ENCODE peak calls at places on chromosomes 3 and 15, in nine cellular contexts. One of them, this sample, is unnamed.

GRCh38 chr3:12187448-12188327 is 29.0 kb upstream of the TIMP4 start:
- DNase-seq in fibroblast of lung: peak
- DNase-seq in HT1080: peak
- DNase-seq in lower leg skin: no peak
- DNase-seq in foreskin fibroblast: no peak
- DNase-seq in heart right ventricle: no peak
- DNase-seq in CD8-positive, alpha-beta memory T cell: no peak
- DNase-seq in stimulated activated CD8-positive, alpha-beta memory T cell treated with anti-CD3 and anti-CD28 coated beads, Interleukin-12 subunit alpha, Interleukin-12 subunit beta, amount 100 ng/mL, for 4 hours: no peak
- DNase-seq in stimulated activated CD4-positive, alpha-beta T cell treated with anti-CD3 and anti-CD28 coated beads, TNF-alpha, amount 100 ng/mL, for 1 hour: no peak
- DNase-seq in this sample: no peak

GRCh38 chr3:9032236-9032777 is 69.0 kb upstream of the RAD18 start:
- DNase-seq in fibroblast of lung: no peak
- DNase-seq in HT1080: no peak
- DNase-seq in lower leg skin: no peak
- DNase-seq in foreskin fibroblast: no peak
- DNase-seq in heart right ventricle: no peak
- DNase-seq in CD8-positive, alpha-beta memory T cell: no peak
- DNase-seq in stimulated activated CD8-positive, alpha-beta memory T cell treated with anti-CD3 and anti-CD28 coated beads, Interleukin-12 subunit alpha, Interleukin-12 subunit beta, amount 100 ng/mL, for 4 hours: no peak
- DNase-seq in stimulated activated CD4-positive, alpha-beta T cell treated with anti-CD3 and anti-CD28 coated beads, TNF-alpha, amount 100 ng/mL, for 1 hour: no peak
- DNase-seq in this sample: no peak

GRCh38 chr3:133979553-133979952 is 50.2 kb downstream of the SLCO2A1 start:
- DNase-seq in fibroblast of lung: no peak
- DNase-seq in HT1080: no peak
- DNase-seq in lower leg skin: no peak
- DNase-seq in foreskin fibroblast: no peak
- DNase-seq in heart right ventricle: no peak
- DNase-seq in CD8-positive, alpha-beta memory T cell: no peak
- DNase-seq in stimulated activated CD8-positive, alpha-beta memory T cell treated with anti-CD3 and anti-CD28 coated beads, Interleukin-12 subunit alpha, Interleukin-12 subunit beta, amount 100 ng/mL, for 4 hours: no peak
- DNase-seq in stimulated activated CD4-positive, alpha-beta T cell treated with anti-CD3 and anti-CD28 coated beads, TNF-alpha, amount 100 ng/mL, for 1 hour: no peak
- DNase-seq in this sample: no peak

GRCh38 chr3:100183608-100184125 is 69.4 kb upstream of the FILIP1L start:
- DNase-seq in fibroblast of lung: no peak
- DNase-seq in HT1080: no peak
- DNase-seq in lower leg skin: no peak
- DNase-seq in foreskin fibroblast: no peak
- DNase-seq in heart right ventricle: no peak
- DNase-seq in CD8-positive, alpha-beta memory T cell: no peak
- DNase-seq in stimulated activated CD8-positive, alpha-beta memory T cell treated with anti-CD3 and anti-CD28 coated beads, Interleukin-12 subunit alpha, Interleukin-12 subunit beta, amount 100 ng/mL, for 4 hours: no peak
- DNase-seq in stimulated activated CD4-positive, alpha-beta T cell treated with anti-CD3 and anti-CD28 coated beads, TNF-alpha, amount 100 ng/mL, for 1 hour: no peak
- DNase-seq in this sample: no peak

GRCh38 chr15:92884813-92885461 is 15.2 kb upstream of the CHD2 start:
- DNase-seq in fibroblast of lung: no peak
- DNase-seq in HT1080: no peak
- DNase-seq in lower leg skin: no peak
- DNase-seq in foreskin fibroblast: no peak
- DNase-seq in heart right ventricle: no peak
- DNase-seq in CD8-positive, alpha-beta memory T cell: peak
- DNase-seq in stimulated activated CD8-positive, alpha-beta memory T cell treated with anti-CD3 and anti-CD28 coated beads, Interleukin-12 subunit alpha, Interleukin-12 subunit beta, amount 100 ng/mL, for 4 hours: no peak
- DNase-seq in stimulated activated CD4-positive, alpha-beta T cell treated with anti-CD3 and anti-CD28 coated beads, TNF-alpha, amount 100 ng/mL, for 1 hour: no peak
- DNase-seq in this sample: no peak

GRCh38 chr3:99394831-99395733 is 243.3 kb upstream of the COL8A1 start:
- DNase-seq in fibroblast of lung: peak
- DNase-seq in HT1080: peak
- DNase-seq in lower leg skin: no peak
- DNase-seq in foreskin fibroblast: peak
- DNase-seq in heart right ventricle: no peak
- DNase-seq in CD8-positive, alpha-beta memory T cell: no peak
- DNase-seq in stimulated activated CD8-positive, alpha-beta memory T cell treated with anti-CD3 and anti-CD28 coated beads, Interleukin-12 subunit alpha, Interleukin-12 subunit beta, amount 100 ng/mL, for 4 hours: no peak
- DNase-seq in stimulated activated CD4-positive, alpha-beta T cell treated with anti-CD3 and anti-CD28 coated beads, TNF-alpha, amount 100 ng/mL, for 1 hour: no peak
- DNase-seq in this sample: no peak

GRCh38 chr3:64158334-64158733 is 66.9 kb downstream of the PRICKLE2 start:
- DNase-seq in fibroblast of lung: peak
- DNase-seq in HT1080: peak
- DNase-seq in lower leg skin: no peak
- DNase-seq in foreskin fibroblast: no peak
- DNase-seq in heart right ventricle: no peak
- DNase-seq in CD8-positive, alpha-beta memory T cell: no peak
- DNase-seq in stimulated activated CD8-positive, alpha-beta memory T cell treated with anti-CD3 and anti-CD28 coated beads, Interleukin-12 subunit alpha, Interleukin-12 subunit beta, amount 100 ng/mL, for 4 hours: no peak
- DNase-seq in stimulated activated CD4-positive, alpha-beta T cell treated with anti-CD3 and anti-CD28 coated beads, TNF-alpha, amount 100 ng/mL, for 1 hour: no peak
- DNase-seq in this sample: no peak

GRCh38 chr3:14920536-14920935 is 26.8 kb upstream of the NR2C2 start:
- DNase-seq in fibroblast of lung: no peak
- DNase-seq in HT1080: no peak
- DNase-seq in lower leg skin: no peak
- DNase-seq in foreskin fibroblast: no peak
- DNase-seq in heart right ventricle: no peak
- DNase-seq in CD8-positive, alpha-beta memory T cell: no peak
- DNase-seq in stimulated activated CD8-positive, alpha-beta memory T cell treated with anti-CD3 and anti-CD28 coated beads, Interleukin-12 subunit alpha, Interleukin-12 subunit beta, amount 100 ng/mL, for 4 hours: no peak
- DNase-seq in stimulated activated CD4-positive, alpha-beta T cell treated with anti-CD3 and anti-CD28 coated beads, TNF-alpha, amount 100 ng/mL, for 1 hour: no peak
- DNase-seq in this sample: no peak

GRCh38 chr3:44509393-44509921 is 32.0 kb upstream of the ZNF445 start:
- DNase-seq in fibroblast of lung: no peak
- DNase-seq in HT1080: peak
- DNase-seq in lower leg skin: no peak
- DNase-seq in foreskin fibroblast: no peak
- DNase-seq in heart right ventricle: no peak
- DNase-seq in CD8-positive, alpha-beta memory T cell: no peak
- DNase-seq in stimulated activated CD8-positive, alpha-beta memory T cell treated with anti-CD3 and anti-CD28 coated beads, Interleukin-12 subunit alpha, Interleukin-12 subunit beta, amount 100 ng/mL, for 4 hours: no peak
- DNase-seq in stimulated activated CD4-positive, alpha-beta T cell treated with anti-CD3 and anti-CD28 coated beads, TNF-alpha, amount 100 ng/mL, for 1 hour: no peak
- DNase-seq in this sample: no peak

GRCh38 chr3:87796137-87796899 is 262.5 kb downstream of the CGGBP1 start:
- DNase-seq in fibroblast of lung: no peak
- DNase-seq in HT1080: no peak
- DNase-seq in lower leg skin: no peak
- DNase-seq in foreskin fibroblast: no peak
- DNase-seq in heart right ventricle: no peak
- DNase-seq in CD8-positive, alpha-beta memory T cell: no peak
- DNase-seq in stimulated activated CD8-positive, alpha-beta memory T cell treated with anti-CD3 and anti-CD28 coated beads, Interleukin-12 subunit alpha, Interleukin-12 subunit beta, amount 100 ng/mL, for 4 hours: no peak
- DNase-seq in stimulated activated CD4-positive, alpha-beta T cell treated with anti-CD3 and anti-CD28 coated beads, TNF-alpha, amount 100 ng/mL, for 1 hour: no peak
- DNase-seq in this sample: no peak

GRCh38 chr3:19457449-19457848 is 309.1 kb downstream of the KCNH8 start:
- DNase-seq in fibroblast of lung: no peak
- DNase-seq in HT1080: no peak
- DNase-seq in lower leg skin: no peak
- DNase-seq in foreskin fibroblast: no peak
- DNase-seq in heart right ventricle: no peak
- DNase-seq in CD8-positive, alpha-beta memory T cell: no peak
- DNase-seq in stimulated activated CD8-positive, alpha-beta memory T cell treated with anti-CD3 and anti-CD28 coated beads, Interleukin-12 subunit alpha, Interleukin-12 subunit beta, amount 100 ng/mL, for 4 hours: no peak
- DNase-seq in stimulated activated CD4-positive, alpha-beta T cell treated with anti-CD3 and anti-CD28 coated beads, TNF-alpha, amount 100 ng/mL, for 1 hour: no peak
- DNase-seq in this sample: no peak

GRCh38 chr15:25849431-25849921 is 13.7 kb downstream of the ATP10A start:
- DNase-seq in fibroblast of lung: peak
- DNase-seq in HT1080: peak
- DNase-seq in lower leg skin: peak
- DNase-seq in foreskin fibroblast: peak
- DNase-seq in heart right ventricle: peak
- DNase-seq in CD8-positive, alpha-beta memory T cell: peak
- DNase-seq in stimulated activated CD8-positive, alpha-beta memory T cell treated with anti-CD3 and anti-CD28 coated beads, Interleukin-12 subunit alpha, Interleukin-12 subunit beta, amount 100 ng/mL, for 4 hours: no peak
- DNase-seq in stimulated activated CD4-positive, alpha-beta T cell treated with anti-CD3 and anti-CD28 coated beads, TNF-alpha, amount 100 ng/mL, for 1 hour: no peak
- DNase-seq in this sample: no peak

GRCh38 chr3:173502983-173503568 is 105.5 kb downstream of the NLGN1 start:
- DNase-seq in fibroblast of lung: peak
- DNase-seq in HT1080: no peak
- DNase-seq in lower leg skin: no peak
- DNase-seq in foreskin fibroblast: peak
- DNase-seq in heart right ventricle: peak
- DNase-seq in CD8-positive, alpha-beta memory T cell: no peak
- DNase-seq in stimulated activated CD8-positive, alpha-beta memory T cell treated with anti-CD3 and anti-CD28 coated beads, Interleukin-12 subunit alpha, Interleukin-12 subunit beta, amount 100 ng/mL, for 4 hours: no peak
- DNase-seq in stimulated activated CD4-positive, alpha-beta T cell treated with anti-CD3 and anti-CD28 coated beads, TNF-alpha, amount 100 ng/mL, for 1 hour: no peak
- DNase-seq in this sample: no peak

GRCh38 chr3:144127700-144128099 is 156.1 kb downstream of the DIPK2A start:
- DNase-seq in fibroblast of lung: no peak
- DNase-seq in HT1080: no peak
- DNase-seq in lower leg skin: no peak
- DNase-seq in foreskin fibroblast: no peak
- DNase-seq in heart right ventricle: no peak
- DNase-seq in CD8-positive, alpha-beta memory T cell: no peak
- DNase-seq in stimulated activated CD8-positive, alpha-beta memory T cell treated with anti-CD3 and anti-CD28 coated beads, Interleukin-12 subunit alpha, Interleukin-12 subunit beta, amount 100 ng/mL, for 4 hours: no peak
- DNase-seq in stimulated activated CD4-positive, alpha-beta T cell treated with anti-CD3 and anti-CD28 coated beads, TNF-alpha, amount 100 ng/mL, for 1 hour: no peak
- DNase-seq in this sample: no peak

GRCh38 chr3:110210261-110210660 is 861.4 kb upstream of the NECTIN3 start:
- DNase-seq in fibroblast of lung: no peak
- DNase-seq in HT1080: no peak
- DNase-seq in lower leg skin: no peak
- DNase-seq in foreskin fibroblast: no peak
- DNase-seq in heart right ventricle: no peak
- DNase-seq in CD8-positive, alpha-beta memory T cell: no peak
- DNase-seq in stimulated activated CD8-positive, alpha-beta memory T cell treated with anti-CD3 and anti-CD28 coated beads, Interleukin-12 subunit alpha, Interleukin-12 subunit beta, amount 100 ng/mL, for 4 hours: no peak
- DNase-seq in stimulated activated CD4-positive, alpha-beta T cell treated with anti-CD3 and anti-CD28 coated beads, TNF-alpha, amount 100 ng/mL, for 1 hour: no peak
- DNase-seq in this sample: no peak

GRCh38 chr3:8962226-8962861 is 928 bp downstream of the RAD18 start:
- DNase-seq in fibroblast of lung: peak
- DNase-seq in HT1080: peak
- DNase-seq in lower leg skin: no peak
- DNase-seq in foreskin fibroblast: no peak
- DNase-seq in heart right ventricle: no peak
- DNase-seq in CD8-positive, alpha-beta memory T cell: no peak
- DNase-seq in stimulated activated CD8-positive, alpha-beta memory T cell treated with anti-CD3 and anti-CD28 coated beads, Interleukin-12 subunit alpha, Interleukin-12 subunit beta, amount 100 ng/mL, for 4 hours: no peak
- DNase-seq in stimulated activated CD4-positive, alpha-beta T cell treated with anti-CD3 and anti-CD28 coated beads, TNF-alpha, amount 100 ng/mL, for 1 hour: no peak
- DNase-seq in this sample: no peak

GRCh38 chr15:47991376-47991775 is 129.4 kb upstream of the SLC24A5 start:
- DNase-seq in fibroblast of lung: peak
- DNase-seq in HT1080: peak
- DNase-seq in lower leg skin: no peak
- DNase-seq in foreskin fibroblast: peak
- DNase-seq in heart right ventricle: no peak
- DNase-seq in CD8-positive, alpha-beta memory T cell: no peak
- DNase-seq in stimulated activated CD8-positive, alpha-beta memory T cell treated with anti-CD3 and anti-CD28 coated beads, Interleukin-12 subunit alpha, Interleukin-12 subunit beta, amount 100 ng/mL, for 4 hours: no peak
- DNase-seq in stimulated activated CD4-positive, alpha-beta T cell treated with anti-CD3 and anti-CD28 coated beads, TNF-alpha, amount 100 ng/mL, for 1 hour: no peak
- DNase-seq in this sample: no peak

GRCh38 chr15:99631256-99631655 is 65.5 kb downstream of the MEF2A start:
- DNase-seq in fibroblast of lung: no peak
- DNase-seq in HT1080: no peak
- DNase-seq in lower leg skin: no peak
- DNase-seq in foreskin fibroblast: no peak
- DNase-seq in heart right ventricle: no peak
- DNase-seq in CD8-positive, alpha-beta memory T cell: no peak
- DNase-seq in stimulated activated CD8-positive, alpha-beta memory T cell treated with anti-CD3 and anti-CD28 coated beads, Interleukin-12 subunit alpha, Interleukin-12 subunit beta, amount 100 ng/mL, for 4 hours: no peak
- DNase-seq in stimulated activated CD4-positive, alpha-beta T cell treated with anti-CD3 and anti-CD28 coated beads, TNF-alpha, amount 100 ng/mL, for 1 hour: no peak
- DNase-seq in this sample: no peak

GRCh38 chr15:45827275-45827674 is 192.4 kb downstream of the SQOR start:
- DNase-seq in fibroblast of lung: no peak
- DNase-seq in HT1080: no peak
- DNase-seq in lower leg skin: no peak
- DNase-seq in foreskin fibroblast: no peak
- DNase-seq in heart right ventricle: no peak
- DNase-seq in CD8-positive, alpha-beta memory T cell: no peak
- DNase-seq in stimulated activated CD8-positive, alpha-beta memory T cell treated with anti-CD3 and anti-CD28 coated beads, Interleukin-12 subunit alpha, Interleukin-12 subunit beta, amount 100 ng/mL, for 4 hours: no peak
- DNase-seq in stimulated activated CD4-positive, alpha-beta T cell treated with anti-CD3 and anti-CD28 coated beads, TNF-alpha, amount 100 ng/mL, for 1 hour: no peak
- DNase-seq in this sample: no peak

GRCh38 chr3:71191031-71191482 is 392.5 kb downstream of the FOXP1 start:
- DNase-seq in fibroblast of lung: no peak
- DNase-seq in HT1080: no peak
- DNase-seq in lower leg skin: no peak
- DNase-seq in foreskin fibroblast: no peak
- DNase-seq in heart right ventricle: no peak
- DNase-seq in CD8-positive, alpha-beta memory T cell: no peak
- DNase-seq in stimulated activated CD8-positive, alpha-beta memory T cell treated with anti-CD3 and anti-CD28 coated beads, Interleukin-12 subunit alpha, Interleukin-12 subunit beta, amount 100 ng/mL, for 4 hours: no peak
- DNase-seq in stimulated activated CD4-positive, alpha-beta T cell treated with anti-CD3 and anti-CD28 coated beads, TNF-alpha, amount 100 ng/mL, for 1 hour: no peak
- DNase-seq in this sample: no peak

GRCh38 chr15:84893607-84894006 is 9.1 kb downstream of the SLC28A1 start:
- DNase-seq in fibroblast of lung: no peak
- DNase-seq in HT1080: no peak
- DNase-seq in lower leg skin: no peak
- DNase-seq in foreskin fibroblast: no peak
- DNase-seq in heart right ventricle: no peak
- DNase-seq in CD8-positive, alpha-beta memory T cell: no peak
- DNase-seq in stimulated activated CD8-positive, alpha-beta memory T cell treated with anti-CD3 and anti-CD28 coated beads, Interleukin-12 subunit alpha, Interleukin-12 subunit beta, amount 100 ng/mL, for 4 hours: no peak
- DNase-seq in stimulated activated CD4-positive, alpha-beta T cell treated with anti-CD3 and anti-CD28 coated beads, TNF-alpha, amount 100 ng/mL, for 1 hour: no peak
- DNase-seq in this sample: no peak

GRCh38 chr3:13023251-13024055 is 49.8 kb downstream of the IQSEC1 start:
- DNase-seq in fibroblast of lung: no peak
- DNase-seq in HT1080: no peak
- DNase-seq in lower leg skin: no peak
- DNase-seq in foreskin fibroblast: no peak
- DNase-seq in heart right ventricle: peak
- DNase-seq in CD8-positive, alpha-beta memory T cell: no peak
- DNase-seq in stimulated activated CD8-positive, alpha-beta memory T cell treated with anti-CD3 and anti-CD28 coated beads, Interleukin-12 subunit alpha, Interleukin-12 subunit beta, amount 100 ng/mL, for 4 hours: no peak
- DNase-seq in stimulated activated CD4-positive, alpha-beta T cell treated with anti-CD3 and anti-CD28 coated beads, TNF-alpha, amount 100 ng/mL, for 1 hour: no peak
- DNase-seq in this sample: no peak

GRCh38 chr3:134677196-134677986 is 26.6 kb upstream of the KY start:
- DNase-seq in fibroblast of lung: no peak
- DNase-seq in HT1080: no peak
- DNase-seq in lower leg skin: no peak
- DNase-seq in foreskin fibroblast: no peak
- DNase-seq in heart right ventricle: peak
- DNase-seq in CD8-positive, alpha-beta memory T cell: no peak
- DNase-seq in stimulated activated CD8-positive, alpha-beta memory T cell treated with anti-CD3 and anti-CD28 coated beads, Interleukin-12 subunit alpha, Interleukin-12 subunit beta, amount 100 ng/mL, for 4 hours: no peak
- DNase-seq in stimulated activated CD4-positive, alpha-beta T cell treated with anti-CD3 and anti-CD28 coated beads, TNF-alpha, amount 100 ng/mL, for 1 hour: no peak
- DNase-seq in this sample: no peak

GRCh38 chr3:144875251-144875650 is 903.6 kb downstream of the DIPK2A start:
- DNase-seq in fibroblast of lung: peak
- DNase-seq in HT1080: no peak
- DNase-seq in lower leg skin: no peak
- DNase-seq in foreskin fibroblast: no peak
- DNase-seq in heart right ventricle: no peak
- DNase-seq in CD8-positive, alpha-beta memory T cell: no peak
- DNase-seq in stimulated activated CD8-positive, alpha-beta memory T cell treated with anti-CD3 and anti-CD28 coated beads, Interleukin-12 subunit alpha, Interleukin-12 subunit beta, amount 100 ng/mL, for 4 hours: no peak
- DNase-seq in stimulated activated CD4-positive, alpha-beta T cell treated with anti-CD3 and anti-CD28 coated beads, TNF-alpha, amount 100 ng/mL, for 1 hour: no peak
- DNase-seq in this sample: no peak

GRCh38 chr15:59791646-59792208 is 102.6 kb upstream of the BNIP2 start:
- DNase-seq in fibroblast of lung: no peak
- DNase-seq in HT1080: no peak
- DNase-seq in lower leg skin: no peak
- DNase-seq in foreskin fibroblast: no peak
- DNase-seq in heart right ventricle: no peak
- DNase-seq in CD8-positive, alpha-beta memory T cell: no peak
- DNase-seq in stimulated activated CD8-positive, alpha-beta memory T cell treated with anti-CD3 and anti-CD28 coated beads, Interleukin-12 subunit alpha, Interleukin-12 subunit beta, amount 100 ng/mL, for 4 hours: no peak
- DNase-seq in stimulated activated CD4-positive, alpha-beta T cell treated with anti-CD3 and anti-CD28 coated beads, TNF-alpha, amount 100 ng/mL, for 1 hour: no peak
- DNase-seq in this sample: no peak

GRCh38 chr3:8539419-8539818 is 37.8 kb downstream of the LMCD1 start:
- DNase-seq in fibroblast of lung: peak
- DNase-seq in HT1080: peak
- DNase-seq in lower leg skin: no peak
- DNase-seq in foreskin fibroblast: peak
- DNase-seq in heart right ventricle: no peak
- DNase-seq in CD8-positive, alpha-beta memory T cell: no peak
- DNase-seq in stimulated activated CD8-positive, alpha-beta memory T cell treated with anti-CD3 and anti-CD28 coated beads, Interleukin-12 subunit alpha, Interleukin-12 subunit beta, amount 100 ng/mL, for 4 hours: no peak
- DNase-seq in stimulated activated CD4-positive, alpha-beta T cell treated with anti-CD3 and anti-CD28 coated beads, TNF-alpha, amount 100 ng/mL, for 1 hour: no peak
- DNase-seq in this sample: no peak

GRCh38 chr3:14521611-14522010 is 18.5 kb downstream of the GRIP2 start:
- DNase-seq in fibroblast of lung: no peak
- DNase-seq in HT1080: no peak
- DNase-seq in lower leg skin: no peak
- DNase-seq in foreskin fibroblast: no peak
- DNase-seq in heart right ventricle: no peak
- DNase-seq in CD8-positive, alpha-beta memory T cell: no peak
- DNase-seq in stimulated activated CD8-positive, alpha-beta memory T cell treated with anti-CD3 and anti-CD28 coated beads, Interleukin-12 subunit alpha, Interleukin-12 subunit beta, amount 100 ng/mL, for 4 hours: no peak
- DNase-seq in stimulated activated CD4-positive, alpha-beta T cell treated with anti-CD3 and anti-CD28 coated beads, TNF-alpha, amount 100 ng/mL, for 1 hour: no peak
- DNase-seq in this sample: no peak

GRCh38 chr3:172125963-172126403 is 86.6 kb downstream of the FNDC3B start:
- DNase-seq in fibroblast of lung: peak
- DNase-seq in HT1080: no peak
- DNase-seq in lower leg skin: peak
- DNase-seq in foreskin fibroblast: peak
- DNase-seq in heart right ventricle: peak
- DNase-seq in CD8-positive, alpha-beta memory T cell: no peak
- DNase-seq in stimulated activated CD8-positive, alpha-beta memory T cell treated with anti-CD3 and anti-CD28 coated beads, Interleukin-12 subunit alpha, Interleukin-12 subunit beta, amount 100 ng/mL, for 4 hours: no peak
- DNase-seq in stimulated activated CD4-positive, alpha-beta T cell treated with anti-CD3 and anti-CD28 coated beads, TNF-alpha, amount 100 ng/mL, for 1 hour: no peak
- DNase-seq in this sample: no peak

GRCh38 chr3:145032790-145033189 is 1061.2 kb downstream of the DIPK2A start:
- DNase-seq in fibroblast of lung: no peak
- DNase-seq in HT1080: no peak
- DNase-seq in lower leg skin: no peak
- DNase-seq in foreskin fibroblast: peak
- DNase-seq in heart right ventricle: no peak
- DNase-seq in CD8-positive, alpha-beta memory T cell: no peak
- DNase-seq in stimulated activated CD8-positive, alpha-beta memory T cell treated with anti-CD3 and anti-CD28 coated beads, Interleukin-12 subunit alpha, Interleukin-12 subunit beta, amount 100 ng/mL, for 4 hours: no peak
- DNase-seq in stimulated activated CD4-positive, alpha-beta T cell treated with anti-CD3 and anti-CD28 coated beads, TNF-alpha, amount 100 ng/mL, for 1 hour: no peak
- DNase-seq in this sample: no peak

GRCh38 chr3:151085227-151085888 is at the start of gene MED12L:
- DNase-seq in fibroblast of lung: peak
- DNase-seq in HT1080: peak
- DNase-seq in lower leg skin: no peak
- DNase-seq in foreskin fibroblast: peak
- DNase-seq in heart right ventricle: peak
- DNase-seq in CD8-positive, alpha-beta memory T cell: peak
- DNase-seq in stimulated activated CD8-positive, alpha-beta memory T cell treated with anti-CD3 and anti-CD28 coated beads, Interleukin-12 subunit alpha, Interleukin-12 subunit beta, amount 100 ng/mL, for 4 hours: peak
- DNase-seq in stimulated activated CD4-positive, alpha-beta T cell treated with anti-CD3 and anti-CD28 coated beads, TNF-alpha, amount 100 ng/mL, for 1 hour: no peak
- DNase-seq in this sample: no peak

This sample was measured in T-helper 22 cell.